ENCODE peak calls at places on chromosome 7, in four cellular contexts. F is OCI-LY7, G is HCT116, Q is H1. H is an unnamed sample. For H3K79me2, the result is how much of the 10 kb centered on the place peaks cover.

GRCh38 chr7:80699030-80699638 is 60.7 kb downstream of the CD36 start:
- DNase-seq in F (peak), G (peak), Q (no peak), H (peak)

GRCh38 chr7:18257711-18258110 is 230.1 kb upstream of the PRPS1L1 start:
- DNase-seq in F (no peak), G (no peak), Q (no peak), H (no peak)

GRCh38 chr7:152733286-152733934 is 26.1 kb upstream of the ACTR3B start:
- DNase-seq in F (no peak), G (no peak), Q (no peak), H (no peak)

GRCh38 chr7:88254721-88255120 is 34.9 kb upstream of the SRI start:
- DNase-seq in F (no peak), G (peak), Q (no peak), H (no peak)

GRCh38 chr7:90994601-90995000 is 269.6 kb upstream of the FZD1 start:
- DNase-seq in F (no peak), G (no peak), Q (no peak), H (no peak)

GRCh38 chr7:269721-270120 is 20.2 kb upstream of the FOXL3 start:
- DNase-seq in F (no peak), G (no peak), Q (no peak), H (no peak)

GRCh38 chr7:30427296-30428080 is 51.1 kb downstream of the NOD1 start:
- DNase-seq in F (no peak), G (no peak), Q (no peak), H (no peak)

GRCh38 chr7:91080351-91080750 is 183.9 kb upstream of the FZD1 start:
- DNase-seq in F (no peak), G (no peak), Q (no peak), H (no peak)

GRCh38 chr7:107693396-107693795 is 32.8 kb downstream of the SLC26A4 start:
- DNase-seq in F (no peak), G (no peak), Q (no peak), H (no peak)

GRCh38 chr7:140525741-140526140 is 46.4 kb upstream of the MKRN1 start:
- DNase-seq in F (no peak), G (no peak), Q (no peak), H (no peak)

GRCh38 chr7:44320141-44320540 is 5.3 kb downstream of the CAMK2B start:
- DNase-seq in F (no peak), G (no peak), Q (no peak), H (no peak)

GRCh38 chr7:116674508-116675173 is 2.6 kb downstream of the MET start:
- DNase-seq in F (no peak), G (no peak), Q (no peak), H (peak)

GRCh38 chr7:128727239-128727638 is 11.9 kb upstream of the CALU start:
- DNase-seq in F (no peak), G (no peak), Q (no peak), H (no peak)

GRCh38 chr7:106797937-106798336 is 67.1 kb upstream of the PIK3CG start:
- DNase-seq in F (no peak), G (no peak), Q (no peak), H (no peak)

GRCh38 chr7:43491984-43492383 is 90.9 kb upstream of the STK17A start:
- DNase-seq in F (no peak), G (no peak), Q (no peak), H (no peak)

GRCh38 chr7:13933536-13933935 is 55.9 kb downstream of the ETV1 start:
- DNase-seq in F (no peak), G (no peak), Q (no peak), H (no peak)

GRCh38 chr7:35749548-35749947 is 51.3 kb upstream of the SEPTIN7 start:
- DNase-seq in F (no peak), G (no peak), Q (no peak), H (no peak)

GRCh38 chr7:6437251-6437650 is 10.5 kb downstream of the DAGLB start:
- DNase-seq in F (no peak), G (no peak), Q (no peak), H (no peak)

GRCh38 chr7:130099331-130099730 is 29.0 kb downstream of the KLHDC10 start:
- DNase-seq in F (no peak), G (no peak), Q (no peak), H (no peak)

GRCh38 chr7:105975770-105976428 is 12.8 kb downstream of the CDHR3 start:
- DNase-seq in F (no peak), G (no peak), Q (no peak), H (no peak)

DNA sequence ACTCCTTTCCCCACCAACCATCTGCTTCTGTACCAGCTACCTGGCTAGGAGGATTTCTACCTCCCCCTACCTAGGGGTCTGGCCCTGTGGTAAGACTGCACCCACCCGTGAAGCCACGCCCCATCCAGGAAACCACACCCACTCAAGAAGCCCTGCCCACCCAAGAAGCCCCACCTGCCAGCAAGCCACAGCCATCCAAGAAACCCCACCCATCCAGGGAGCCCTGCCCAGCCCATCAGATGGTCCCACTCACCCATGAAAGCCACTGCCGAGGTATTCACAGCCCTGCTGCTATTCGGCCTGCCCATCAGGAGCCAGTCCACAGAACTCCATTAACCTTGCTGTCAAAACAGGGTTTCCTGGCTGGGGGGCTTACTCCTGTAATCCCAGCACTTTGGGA is 15.6 kb upstream of the MUC3A start:
- DNase-seq in F (no peak), G (no peak), Q (no peak), H (peak)
- TF ChIP-seq CTCF in F (no peak), G (no peak), Q (no peak), H (no peak)

GRCh38 chr7:138245682-138246081 is 169.4 kb downstream of the AKR1D1 start:
- DNase-seq in F (no peak), G (no peak), Q (no peak), H (no peak)

GRCh38 chr7:138245216-138245615 is 169.0 kb downstream of the AKR1D1 start:
- DNase-seq in F (no peak), G (no peak), Q (no peak), H (no peak)

GRCh38 chr7:138246391-138246790 is 170.1 kb downstream of the AKR1D1 start:
- DNase-seq in F (no peak), G (no peak), Q (no peak), H (peak)

GRCh38 chr7:138243430-138243829 is 167.2 kb downstream of the AKR1D1 start:
- DNase-seq in F (no peak), G (no peak), Q (peak), H (peak)

GRCh38 chr7:138244606-138245005 is 168.3 kb downstream of the AKR1D1 start:
- DNase-seq in F (no peak), G (no peak), Q (no peak), H (no peak)
- H3K4me2 ChIP-seq in F (no peak), G (no peak), Q (no peak), H (peak)

GRCh38 chr7:70694909-70695803 is 436.8 kb upstream of the GALNT17 start:
- DNase-seq in F (peak), G (no peak), Q (no peak), H (peak)
- H3K79me2 ChIP-seq in F (under half), G (under half), Q (half or more), H (under half)

DNA sequence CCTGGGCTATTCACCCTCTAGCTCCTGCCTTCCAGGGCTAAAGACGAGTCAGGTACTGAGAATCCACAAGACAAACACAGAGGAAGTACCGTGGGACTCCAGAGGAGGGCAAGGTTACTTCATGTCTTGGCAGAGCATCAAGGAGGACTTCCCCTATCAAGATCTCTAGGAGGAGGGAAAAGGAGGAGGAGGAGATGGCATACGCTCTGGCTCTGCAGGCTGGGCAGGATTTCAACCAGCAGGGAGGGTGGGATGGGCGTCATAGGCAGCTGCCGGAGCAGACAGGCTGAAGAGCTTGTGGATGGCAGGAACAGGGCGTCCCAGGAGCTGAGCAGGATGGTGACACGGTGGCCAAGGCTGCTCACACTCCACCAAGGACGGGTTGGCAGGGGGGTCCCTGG is 21.3 kb downstream of the MDH2 start:
- DNase-seq in F (no peak), G (peak), Q (peak), H (peak)
- TF ChIP-seq CTCF in F (no peak), G (peak), Q (peak), H (peak)

H was measured in GM23338.